ENCODE peak calls at places on chromosomes 6 and 20, in seven cellular contexts. Z is HCT116, U is Calu3, O is fibroblast of villous mesenchyme, V is body of pancreas, L is mucosa of gallbladder, N is SK-MEL-5. J is an unnamed sample.

GRCh38 chr6:30644769-30645168 is 2.2 kb upstream of the C6orf136 start:
- DNase-seq in O (no peak), N (no peak), L (no peak), Z (no peak), V (no peak), U (no peak), J (no peak)

GRCh38 chr6:160426146-160426545 is 78.0 kb downstream of the SLC22A3 start:
- DNase-seq in Z (no peak), O (peak), L (no peak), V (no peak), N (no peak), U (no peak), J (no peak)

GRCh38 chr6:7446056-7446455 is 56.4 kb downstream of the RIOK1 start:
- DNase-seq in L (no peak), Z (no peak), O (no peak), N (no peak), U (no peak), V (no peak), J (no peak)

GRCh38 chr6:33861722-33862121 is 57.9 kb upstream of the MLN start:
- DNase-seq in Z (no peak), V (no peak), N (no peak), U (no peak), O (no peak), L (no peak), J (no peak)

GRCh38 chr6:18978330-18979128 is 591.4 kb downstream of the RNF144B start:
- DNase-seq in U (peak), V (peak), O (peak), N (no peak), Z (no peak), L (peak), J (peak)

GRCh38 chr20:63555661-63556381 is 1.9 kb downstream of the FNDC11 start:
- DNase-seq in L (no peak), O (no peak), N (no peak), U (no peak), V (no peak), Z (no peak), J (no peak)

GRCh38 chr6:163634514-163635171 is 220.1 kb downstream of the QKI start:
- DNase-seq in O (no peak), L (no peak), U (no peak), V (no peak), N (no peak), Z (no peak), J (no peak)

GRCh38 chr6:137265574-137265973 is 46.4 kb upstream of the IFNGR1 start:
- DNase-seq in Z (no peak), V (no peak), L (peak), U (no peak), O (no peak), N (no peak), J (no peak)

GRCh38 chr6:167998206-167998605 is 735 bp downstream of the KIF25 start:
- DNase-seq in Z (no peak), U (no peak), O (peak), L (no peak), V (no peak), N (no peak), J (no peak)

GRCh38 chr6:111725446-111726112 is 119.9 kb upstream of the TRAF3IP2 start:
- DNase-seq in Z (no peak), O (no peak), V (no peak), U (no peak), L (peak), N (no peak), J (no peak)

GRCh38 chr6:170023620-170024521 is 267.0 kb downstream of the DLL1 start:
- DNase-seq in U (no peak), O (no peak), V (no peak), L (no peak), Z (no peak), N (no peak), J (no peak)

GRCh38 chr6:169520104-169520503 is 181.7 kb downstream of the WDR27 start:
- DNase-seq in N (peak), L (no peak), O (peak), Z (no peak), U (no peak), V (no peak), J (no peak)

J was measured in foreskin melanocyte.